ENCODE peak calls at places on chromosomes 4 and X, in four cellular contexts. O is OCI-LY7, M is NT2/D1, W is cardiac muscle cell. C is an unnamed sample.

GRCh38 chrX:49829016-49829415 is at the start of gene PAGE4:
- DNase-seq in O (peak; percentile 1), M (no peak), W (no peak), C (peak; percentile 72)

GRCh38 chr4:148443550-148444295 is 1.5 kb upstream of the NR3C2 start:
- DNase-seq in O (peak; percentile 11), M (no peak), W (no peak), C (peak; percentile 73)

GRCh38 chr4:173214661-173215060 is 46.0 kb downstream of the GALNT7 start:
- DNase-seq in O (no peak), M (no peak), W (peak; percentile 86), C (no peak)

GRCh38 chrX:108582151-108582550 is 142.5 kb downstream of the COL4A5 start:
- DNase-seq in O (no peak), M (no peak), W (no peak), C (peak; percentile 47)

GRCh38 chrX:134692990-134693389 is 34.7 kb upstream of the PLAC1 start:
- DNase-seq in O (no peak), M (no peak), W (peak; percentile 60), C (no peak)

GRCh38 chr4:142922720-142923119 is 76.6 kb upstream of the INPP4B start:
- DNase-seq in O (no peak), M (no peak), W (no peak), C (no peak)

GRCh38 chr4:156303708-156304107 is 350.0 kb upstream of the CTSO start:
- DNase-seq in O (no peak), M (no peak), W (no peak), C (no peak)

GRCh38 chr4:40289366-40290188 is 45.6 kb upstream of the CHRNA9 start:
- DNase-seq in O (no peak), M (no peak), W (no peak), C (no peak)

GRCh38 chr4:143344011-143344410 is 7.3 kb downstream of the GAB1 start:
- DNase-seq in O (no peak), M (no peak), W (peak; percentile 24), C (peak; percentile 48)

GRCh38 chrX:153687121-153688039 is at the start of gene SLC6A8:
- DNase-seq in O (peak; percentile 31), M (no peak), W (peak; percentile 71), C (peak; percentile 87)

DNA sequence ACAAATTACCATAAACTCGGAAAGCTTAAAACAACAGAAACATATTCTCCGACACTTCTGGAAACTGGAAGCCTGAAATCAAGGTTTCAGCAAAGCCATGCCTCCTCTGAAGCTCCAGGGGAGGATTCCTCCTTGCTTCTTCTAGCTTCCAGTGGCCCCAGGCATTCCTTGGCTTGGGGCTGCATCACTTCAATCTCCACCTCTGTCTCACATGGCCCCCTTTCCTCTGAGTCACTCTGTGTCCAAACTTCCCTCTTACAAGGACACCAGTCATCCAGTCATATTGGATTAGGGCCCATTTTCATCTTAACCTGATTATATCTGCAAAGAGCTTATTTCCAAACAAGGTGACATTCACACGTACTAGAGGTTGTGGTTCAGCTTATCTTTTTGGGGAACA is 17.3 kb downstream of the PARM1 start:
- DNase-seq in O (no peak), M (no peak), W (no peak), C (no peak)
- H3K4me1 ChIP-seq in O (no peaks in the 10 kb centered on the region), M (no peaks in the 10 kb centered on the region), W (peaks cover 5% of the 10 kb centered on the region), C (peaks cover 3% of the 10 kb centered on the region)

GRCh38 chr4:7335363-7336066 is 99.2 kb downstream of the PSAPL1 start:
- DNase-seq in O (peak; percentile 45), M (peak; percentile 70), W (peak; percentile 48), C (peak; percentile 98)

GRCh38 chr4:7333801-7334421 is 100.8 kb downstream of the PSAPL1 start:
- DNase-seq in O (no peak), M (no peak), W (peak; percentile 25), C (peak; percentile 70)

GRCh38 chr4:7336067-7336569 is 98.6 kb downstream of the PSAPL1 start:
- DNase-seq in O (no peak), M (no peak), W (no peak), C (no peak)

GRCh38 chr4:7333024-7333780 is 101.5 kb downstream of the PSAPL1 start:
- DNase-seq in O (no peak), M (no peak), W (no peak), C (no peak)

GRCh38 chr4:7334521-7335275 is 100.0 kb downstream of the PSAPL1 start:
- DNase-seq in O (no peak), M (no peak), W (no peak), C (no peak)
- H3K4me1 ChIP-seq in O (no peaks in the 10 kb centered on the region), M (peaks cover 40% of the 10 kb centered on the region), W (no peaks in the 10 kb centered on the region), C (no peaks in the 10 kb centered on the region)

GRCh38 chr4:186689476-186689875 is 34.2 kb downstream of the FAT1 start:
- DNase-seq in O (no peak), M (no peak), W (no peak), C (no peak)

GRCh38 chr4:186693894-186694293 is 29.8 kb downstream of the FAT1 start:
- DNase-seq in O (no peak), M (no peak), W (no peak), C (no peak)

GRCh38 chr4:186688150-186688943 is 35.3 kb downstream of the FAT1 start:
- DNase-seq in O (no peak), M (peak; percentile 85), W (no peak), C (peak; percentile 84)

GRCh38 chr4:186693159-186693815 is 30.4 kb downstream of the FAT1 start:
- DNase-seq in O (no peak), M (no peak), W (peak; percentile 86), C (no peak)

DNA sequence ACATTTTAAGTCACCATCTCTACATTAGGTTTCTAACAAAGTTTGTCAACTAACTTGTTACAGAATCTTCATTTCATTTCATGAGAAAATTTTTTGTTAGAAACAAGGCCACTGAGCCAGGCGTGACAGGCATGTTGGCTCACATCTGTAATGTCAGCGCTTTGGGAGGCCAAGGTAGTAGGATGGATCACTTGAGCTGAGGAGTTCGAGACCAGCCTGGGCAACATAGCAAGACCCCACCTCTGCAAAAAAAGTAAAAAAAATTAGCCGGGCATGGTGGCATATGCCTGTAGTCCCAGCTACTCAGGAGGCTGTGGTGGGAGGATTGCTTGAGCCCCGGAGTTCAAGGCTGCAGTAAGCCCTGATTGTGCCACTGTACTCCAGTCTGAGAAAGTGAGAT is 32.3 kb downstream of the FAT1 start:
- DNase-seq in O (no peak), M (no peak), W (no peak), C (no peak)
- H3K4me1 ChIP-seq in O (no peaks in the 10 kb centered on the region), M (peaks cover 2% of the 10 kb centered on the region), W (peaks cover 5% of the 10 kb centered on the region), C (peaks cover 4% of the 10 kb centered on the region)

DNA sequence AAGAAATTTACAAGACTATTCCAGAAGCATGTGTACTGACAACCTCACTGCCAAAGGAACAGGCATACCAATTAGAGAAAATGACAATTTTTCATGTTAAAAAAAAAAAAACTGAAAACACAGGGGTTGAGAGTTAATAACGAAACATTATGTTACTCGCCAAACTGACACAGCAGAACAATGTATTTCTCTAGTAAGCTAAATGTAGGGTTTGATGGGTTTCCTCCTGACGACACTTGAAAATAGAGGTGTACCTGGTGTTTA is 643 bp upstream of the USO1 start:
- DNase-seq in O (no peak), M (no peak), W (no peak), C (no peak)
- H3K4me1 ChIP-seq in O (peaks cover 38% of the 10 kb centered on the region), M (peaks cover 3% of the 10 kb centered on the region), W (peaks cover 27% of the 10 kb centered on the region), C (no peaks in the 10 kb centered on the region)

DNA sequence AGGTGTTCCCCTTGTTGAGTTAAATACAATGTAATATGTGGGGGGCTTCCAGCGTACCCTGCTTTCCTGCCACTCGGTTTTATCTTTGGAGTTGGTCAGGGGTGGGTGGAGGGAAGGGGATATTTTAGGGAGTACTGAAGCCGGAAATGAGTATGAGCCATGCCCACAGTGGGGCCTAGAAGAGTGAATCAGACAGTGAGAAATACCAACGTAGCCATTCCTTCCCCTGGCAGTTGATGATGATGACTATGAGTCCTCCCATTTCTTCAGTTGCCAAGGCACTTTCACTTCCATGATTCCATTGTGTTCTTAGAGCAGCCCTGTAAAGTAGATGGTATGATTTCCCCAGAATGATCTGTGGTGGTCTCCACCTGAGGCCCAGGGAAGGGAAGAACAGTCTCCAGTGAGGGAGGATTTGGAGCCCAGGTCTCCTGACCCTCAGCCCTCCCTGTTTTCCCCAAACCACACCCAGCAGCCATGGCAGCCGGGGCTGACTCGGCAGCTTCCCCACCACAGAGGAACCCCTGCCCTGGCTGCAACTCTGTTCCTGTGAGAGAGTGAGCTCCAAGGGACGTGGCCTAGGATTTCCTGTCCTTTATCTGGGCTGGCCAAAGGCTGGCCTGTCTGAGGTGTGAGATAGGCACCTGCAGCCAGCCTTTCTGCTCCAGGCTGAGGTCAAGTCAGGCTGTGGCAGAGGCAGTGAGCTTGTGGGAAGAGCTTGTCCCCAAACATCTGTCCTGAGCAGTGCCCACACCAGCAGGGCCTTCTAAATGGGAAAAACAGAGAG is 52.7 kb downstream of the STARD8 start:
- DNase-seq in O (no peak), M (no peak), W (peak; percentile 42), C (no peak)
- H3K4me1 ChIP-seq in O (no peaks in the 10 kb centered on the region), M (peaks cover 15% of the 10 kb centered on the region), W (no peaks in the 10 kb centered on the region), C (no peaks in the 10 kb centered on the region)

DNA sequence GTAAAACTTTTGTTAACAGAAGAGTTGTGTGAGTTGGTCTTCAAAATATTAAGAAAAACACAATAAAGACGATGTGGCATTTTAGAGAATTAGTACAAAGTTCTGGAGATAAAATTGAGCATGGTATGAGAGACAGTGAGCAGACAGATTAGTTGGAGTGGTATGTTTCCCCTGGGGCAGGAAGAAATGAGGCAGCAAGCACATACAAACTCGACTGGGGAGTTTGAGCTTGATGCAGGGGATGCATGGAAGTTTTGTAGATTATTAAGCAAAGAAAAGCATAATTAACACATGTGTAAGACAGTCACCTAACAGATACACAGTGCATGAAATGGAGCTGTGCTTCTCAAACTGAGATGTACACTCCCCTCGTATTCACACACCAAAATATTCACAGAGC is 58.1 kb upstream of the IL2 start:
- DNase-seq in O (no peak), M (no peak), W (no peak), C (no peak)
- H3K4me1 ChIP-seq in O (no peaks in the 10 kb centered on the region), M (no peaks in the 10 kb centered on the region), W (no peaks in the 10 kb centered on the region), C (no peaks in the 10 kb centered on the region)

GRCh38 chr4:151207868-151208267 is 69.1 kb upstream of the PRSS48 start:
- DNase-seq in O (no peak), M (no peak), W (no peak), C (no peak)
- H3K4me1 ChIP-seq in O (no peaks in the 10 kb centered on the region), M (no peaks in the 10 kb centered on the region), W (peaks cover 39% of the 10 kb centered on the region), C (peaks cover 3% of the 10 kb centered on the region)